ENCODE peak calls at places on chromosomes 5 and 9, in six cellular contexts. C is tibial nerve; F is GM19239; V is activated CD4-positive, alpha-beta T cell treated with anti-CD3 and anti-CD28 coated beads, Interleukin-2, amount 10 ng/mL, durations not matched to agents 7 days and 5 days; O is right atrium auricular region; T is AG04449. J is an unnamed sample.

GRCh38 chr5:119515192-119515591 is 62.9 kb downstream of the HSD17B4 start:
- DNase-seq in V (no peak), T (no peak), C (no peak), F (no peak), O (no peak), J (no peak)

GRCh38 chr9:127965953-127966352 is 14.8 kb downstream of the EEIG1 start:
- DNase-seq in C (no peak), V (no peak), O (no peak), T (no peak), F (no peak), J (no peak)

GRCh38 chr5:137580030-137580429 is 80.9 kb upstream of the SPOCK1 start:
- DNase-seq in O (no peak), C (no peak), V (no peak), T (no peak), F (no peak), J (no peak)

GRCh38 chr9:15606667-15607472 is 54.0 kb downstream of the CCDC171 start:
- DNase-seq in V (peak), F (peak), O (no peak), T (no peak), C (no peak), J (no peak)

GRCh38 chr9:87678650-87679355 is 47.1 kb upstream of the CTSL start:
- DNase-seq in V (peak), F (peak), O (peak), T (peak), C (peak), J (no peak)

GRCh38 chr9:98766548-98766947 is 29.8 kb downstream of the ANKS6 start:
- DNase-seq in C (no peak), F (no peak), O (no peak), T (no peak), V (no peak), J (no peak)

GRCh38 chr5:8981496-8981895 is 564.4 kb downstream of the SEMA5A start:
- DNase-seq in O (no peak), F (no peak), C (no peak), T (peak), V (no peak), J (no peak)

GRCh38 chr5:9456435-9457042 is 89.3 kb downstream of the SEMA5A start:
- DNase-seq in V (no peak), C (no peak), F (no peak), T (peak), O (no peak), J (no peak)

GRCh38 chr5:155960177-155960576 is 366.8 kb upstream of the SGCD start:
- DNase-seq in F (no peak), O (no peak), V (no peak), C (no peak), T (no peak), J (no peak)

GRCh38 chr9:103625161-103625804 is 468.8 kb upstream of the SMC2 start:
- DNase-seq in V (no peak), C (no peak), O (no peak), F (no peak), T (no peak), J (no peak)

GRCh38 chr9:78210841-78211301 is 25.0 kb upstream of the CEP78 start:
- DNase-seq in V (peak), O (no peak), T (no peak), C (no peak), F (no peak), J (no peak)

J was measured in chondrocyte.